ENCODE peak calls at places on chromosome 12, in six cellular contexts. G, A, Z, D, H and S are unnamed samples.

GRCh38 chr12:15856097-15856982 is 25.8 kb upstream of the STRAP start:
- DNase-seq in Z (peak; percentile 1), H (peak; percentile 80), A (peak; percentile 61), G (peak; percentile 36), D (peak; percentile 45), S (no peak)

GRCh38 chr12:127984386-127985055 is 282.4 kb upstream of the TMEM132C start:
- DNase-seq in A (no peak), H (peak; percentile 14), G (no peak), D (no peak), Z (no peak), S (no peak)

GRCh38 chr12:53298154-53298553 is 1.3 kb upstream of the MYG1 start:
- DNase-seq in Z (no peak), A (no peak), G (no peak), D (peak; percentile 87), H (peak; percentile 96), S (no peak)

GRCh38 chr12:117861691-117862090 is 107.1 kb downstream of the KSR2 start:
- DNase-seq in G (no peak), Z (no peak), H (no peak), D (no peak), A (no peak), S (no peak)

GRCh38 chr12:92553389-92553788 is 149.4 kb upstream of the PLEKHG7 start:
- DNase-seq in G (no peak), D (no peak), H (no peak), Z (no peak), A (no peak), S (no peak)

GRCh38 chr12:120397827-120398563 is 29.0 kb upstream of the MSI1 start:
- DNase-seq in D (no peak), H (no peak), Z (no peak), A (no peak), G (no peak), S (no peak)

GRCh38 chr12:89016970-89017778 is 335.1 kb downstream of the DUSP6 start:
- DNase-seq in G (peak; percentile 44), A (peak; percentile 27), Z (peak; percentile 53), H (peak; percentile 77), D (peak; percentile 42), S (no peak)

GRCh38 chr12:125159687-125160086 is 94.5 kb downstream of the AACS start:
- DNase-seq in D (no peak), H (no peak), A (no peak), G (no peak), Z (no peak), S (no peak)

GRCh38 chr12:84656705-84657104 is 255.9 kb downstream of the SLC6A15 start:
- DNase-seq in Z (no peak), H (no peak), A (no peak), D (no peak), G (no peak), S (no peak)

GRCh38 chr12:120944645-120945217 is 33.6 kb upstream of the HNF1A start:
- DNase-seq in H (peak; percentile 38), D (no peak), A (peak; percentile 68), G (peak; percentile 19), Z (peak; percentile 7), S (no peak)

GRCh38 chr12:97560766-97561165 is 98.2 kb downstream of the RMST start:
- DNase-seq in D (no peak), Z (no peak), H (no peak), A (no peak), G (no peak), S (no peak)

GRCh38 chr12:77299910-77300772 is 234.8 kb upstream of the E2F7 start:
- DNase-seq in Z (no peak), G (no peak), H (peak; percentile 81), A (no peak), D (peak; percentile 15), S (no peak)

GRCh38 chr12:110199360-110200123 is 75.4 kb downstream of the IFT81 start:
- DNase-seq in A (no peak), H (peak; percentile 93), G (no peak), Z (no peak), D (peak; percentile 32), S (no peak)

GRCh38 chr12:84497819-84498218 is 414.8 kb downstream of the SLC6A15 start:
- DNase-seq in G (no peak), D (no peak), Z (no peak), H (no peak), A (no peak), S (no peak)

GRCh38 chr12:93109794-93110203 is 180.7 kb upstream of the EEA1 start:
- DNase-seq in Z (no peak), D (no peak), G (no peak), H (no peak), A (no peak), S (no peak)

GRCh38 chr12:63223128-63223527 is 72.1 kb upstream of the AVPR1A start:
- DNase-seq in Z (no peak), H (no peak), D (no peak), A (no peak), G (no peak), S (no peak)

GRCh38 chr12:132593938-132594358 is 16.4 kb downstream of the LRCOL1 start:
- DNase-seq in Z (no peak), D (peak; percentile 74), A (peak; percentile 84), H (peak; percentile 97), G (no peak), S (no peak)

GRCh38 chr12:91920276-91920675 is 225.4 kb downstream of the BTG1 start:
- DNase-seq in Z (no peak), D (no peak), G (no peak), H (peak; percentile 52), A (no peak), S (no peak)

GRCh38 chr12:64884164-64884542 is 59.7 kb downstream of the TBC1D30 start:
- DNase-seq in Z (no peak), A (no peak), D (no peak), G (no peak), H (no peak), S (no peak)